ENCODE peak calls at places on chromosomes 4 and X, in ten cellular contexts. A, Y, E, K, U, I, B, J, L and S are unnamed samples.

GRCh38 chr4:142615324-142615665 is 230.8 kb downstream of the INPP4B start:
- DNase-seq in A (peak), Y (peak), E (no peak), K (no peak), U (peak), I (no peak), B (no peak), J (no peak), L (no peak), S (peak)

GRCh38 chr4:168153596-168154440 is 61.5 kb downstream of the ANXA10 start:
- DNase-seq in A (peak), Y (peak), E (peak), K (peak), U (peak), I (peak), B (peak), J (peak), L (no peak), S (peak)

GRCh38 chr4:24322986-24323385 is 261.4 kb downstream of the DHX15 start:
- DNase-seq in A (no peak), Y (no peak), E (no peak), K (no peak), U (no peak), I (no peak), B (no peak), J (no peak), L (no peak), S (no peak)

GRCh38 chr4:156169011-156169410 is 215.3 kb upstream of the CTSO start:
- DNase-seq in A (peak), Y (peak), E (no peak), K (peak), U (peak), I (no peak), B (peak), J (no peak), L (peak), S (peak)

GRCh38 chrX:106481341-106481740 is 130.4 kb upstream of the RADX start:
- DNase-seq in A (peak), Y (peak), E (peak), K (peak), U (peak), I (no peak), B (peak), J (no peak), L (no peak), S (peak)

GRCh38 chrX:108511721-108512120 is 72.1 kb downstream of the COL4A5 start:
- DNase-seq in A (peak), Y (peak), E (no peak), K (no peak), U (peak), I (no peak), B (no peak), J (no peak), L (no peak), S (peak)

GRCh38 chrX:20664774-20665173 is 398.1 kb upstream of the RPS6KA3 start:
- DNase-seq in A (no peak), Y (no peak), E (no peak), K (no peak), U (no peak), I (no peak), B (no peak), J (no peak), L (no peak), S (no peak)

GRCh38 chr4:149997881-149998421 is 80.3 kb upstream of the DCLK2 start:
- DNase-seq in A (peak), Y (no peak), E (no peak), K (peak), U (peak), I (no peak), B (no peak), J (no peak), L (no peak), S (peak)

GRCh38 chrX:143306991-143307965 is 210.0 kb downstream of the SPANXN3 start:
- DNase-seq in A (no peak), Y (no peak), E (no peak), K (no peak), U (no peak), I (no peak), B (no peak), J (no peak), L (no peak), S (no peak)

GRCh38 chr4:93658443-93658842 is 170.1 kb upstream of the ATOH1 start:
- DNase-seq in A (peak), Y (no peak), E (no peak), K (no peak), U (no peak), I (no peak), B (no peak), J (no peak), L (no peak), S (no peak)

GRCh38 chr4:150818129-150818528 is 197.0 kb downstream of the LRBA start:
- DNase-seq in A (no peak), Y (no peak), E (no peak), K (no peak), U (no peak), I (no peak), B (no peak), J (no peak), L (no peak), S (no peak)

GRCh38 chr4:169147217-169147616 is 123.5 kb downstream of the SH3RF1 start:
- DNase-seq in A (peak), Y (no peak), E (no peak), K (peak), U (peak), I (no peak), B (no peak), J (no peak), L (no peak), S (peak)

GRCh38 chrX:11757729-11758399 is at the start of gene MSL3:
- DNase-seq in A (peak), Y (peak), E (no peak), K (no peak), U (peak), I (no peak), B (peak), J (peak), L (peak), S (peak)

GRCh38 chr4:113467581-113467980 is 294.0 kb downstream of the CAMK2D start:
- DNase-seq in A (peak), Y (peak), E (no peak), K (no peak), U (peak), I (no peak), B (no peak), J (no peak), L (no peak), S (peak)

GRCh38 chrX:108139303-108139702 is 47.7 kb downstream of the ATG4A start:
- DNase-seq in A (no peak), Y (peak), E (no peak), K (peak), U (peak), I (no peak), B (no peak), J (no peak), L (no peak), S (peak)

GRCh38 chr4:15963568-15963967 is 593 bp upstream of the FGFBP2 start:
- DNase-seq in A (no peak), Y (no peak), E (no peak), K (no peak), U (no peak), I (no peak), B (no peak), J (no peak), L (no peak), S (no peak)

GRCh38 chrX:124791492-124792095 is 445.2 kb downstream of the SH2D1A start:
- DNase-seq in A (no peak), Y (no peak), E (no peak), K (no peak), U (no peak), I (no peak), B (no peak), J (no peak), L (no peak), S (no peak)

GRCh38 chr4:87882321-87882720 is 49.6 kb downstream of the MEPE start:
- DNase-seq in A (peak), Y (no peak), E (no peak), K (no peak), U (peak), I (no peak), B (no peak), J (no peak), L (no peak), S (peak)

GRCh38 chr4:3867403-3868100 is 101.4 kb downstream of the ADRA2C start:
- DNase-seq in A (no peak), Y (no peak), E (no peak), K (no peak), U (no peak), I (no peak), B (peak), J (no peak), L (peak), S (no peak)

GRCh38 chr4:32631824-32632223 is 1911.7 kb downstream of the PCDH7 start:
- DNase-seq in A (no peak), Y (no peak), E (no peak), K (no peak), U (no peak), I (no peak), B (no peak), J (no peak), L (no peak), S (no peak)

GRCh38 chr4:47155907-47156306 is 124.5 kb downstream of the GABRB1 start:
- DNase-seq in A (no peak), Y (no peak), E (no peak), K (no peak), U (no peak), I (no peak), B (no peak), J (no peak), L (no peak), S (no peak)

GRCh38 chrX:111039606-111040005 is 56.4 kb upstream of the PAK3 start:
- DNase-seq in A (no peak), Y (no peak), E (no peak), K (no peak), U (no peak), I (no peak), B (no peak), J (no peak), L (no peak), S (no peak)

GRCh38 chr4:154314248-154314647 is 177.4 kb downstream of the DCHS2 start:
- DNase-seq in A (peak), Y (peak), E (no peak), K (peak), U (peak), I (no peak), B (no peak), J (no peak), L (no peak), S (peak)

GRCh38 chrX:43552166-43552565 is 103.9 kb upstream of the MAOA start:
- DNase-seq in A (no peak), Y (no peak), E (no peak), K (no peak), U (no peak), I (no peak), B (no peak), J (no peak), L (no peak), S (no peak)

GRCh38 chr4:87574996-87575395 is 33.3 kb upstream of the DSPP start:
- DNase-seq in A (peak), Y (peak), E (no peak), K (no peak), U (peak), I (no peak), B (no peak), J (no peak), L (no peak), S (peak)

GRCh38 chr4:47315346-47315745 is 148.2 kb downstream of the COMMD8 start:
- DNase-seq in A (peak), Y (peak), E (no peak), K (no peak), U (peak), I (no peak), B (no peak), J (no peak), L (no peak), S (peak)

GRCh38 chr4:187544461-187545053 is 451.0 kb upstream of the ZFP42 start:
- DNase-seq in A (no peak), Y (no peak), E (no peak), K (no peak), U (no peak), I (no peak), B (no peak), J (no peak), L (no peak), S (no peak)

GRCh38 chrX:41923257-41923924 is at the start of gene CASK:
- DNase-seq in A (peak), Y (peak), E (peak), K (no peak), U (peak), I (peak), B (peak), J (peak), L (peak), S (peak)

GRCh38 chr4:82525287-82525898 is 36.4 kb downstream of the TMEM150C start:
- DNase-seq in A (no peak), Y (peak), E (no peak), K (no peak), U (no peak), I (no peak), B (no peak), J (no peak), L (no peak), S (peak)

GRCh38 chr4:76589402-76589801 is 154.4 kb downstream of the SHROOM3 start:
- DNase-seq in A (peak), Y (peak), E (no peak), K (no peak), U (peak), I (no peak), B (no peak), J (no peak), L (no peak), S (peak)

GRCh38 chr4:95107635-95108034 is 349.9 kb downstream of the BMPR1B start:
- DNase-seq in A (peak), Y (peak), E (no peak), K (no peak), U (peak), I (no peak), B (no peak), J (no peak), L (no peak), S (peak)

GRCh38 chr4:184331155-184331995 is 113.7 kb upstream of the ENPP6 start:
- DNase-seq in A (peak), Y (no peak), E (no peak), K (no peak), U (peak), I (no peak), B (no peak), J (no peak), L (no peak), S (no peak)

GRCh38 chr4:3340703-3341088 is 47.9 kb downstream of the RGS12 start:
- DNase-seq in A (no peak), Y (no peak), E (no peak), K (no peak), U (no peak), I (no peak), B (no peak), J (no peak), L (no peak), S (no peak)

GRCh38 chrX:31123335-31123734 is 51.5 kb upstream of the FTHL17 start:
- DNase-seq in A (no peak), Y (no peak), E (no peak), K (no peak), U (no peak), I (no peak), B (no peak), J (no peak), L (no peak), S (no peak)